ENCODE peak calls at places on chromosomes 16 and 17, in eight cellular contexts. L, Z, G, X, O, E, V and U are unnamed samples.

GRCh38 chr16:81263470-81264200 is 25.1 kb downstream of the BCO1 start:
- DNase-seq in L (no peak), Z (peak; percentile 37), G (no peak), X (no peak), O (no peak), E (peak; percentile 25), V (peak; percentile 50), U (no peak)

GRCh38 chr16:11310997-11311561 is 29.9 kb upstream of the PRM1 start:
- DNase-seq in L (no peak), Z (no peak), G (no peak), X (no peak), O (no peak), E (no peak), V (no peak), U (no peak)

GRCh38 chr17:17025621-17026020 is 16.6 kb upstream of the MPRIP start:
- DNase-seq in L (no peak), Z (no peak), G (no peak), X (no peak), O (no peak), E (no peak), V (no peak), U (no peak)

GRCh38 chr17:54544239-54544638 is 356.4 kb upstream of the TOM1L1 start:
- DNase-seq in L (no peak), Z (no peak), G (no peak), X (no peak), O (no peak), E (peak; percentile 78), V (no peak), U (no peak)

GRCh38 chr17:792277-792676 is 10.1 kb downstream of the MRM3 start:
- DNase-seq in L (no peak), Z (no peak), G (no peak), X (no peak), O (no peak), E (peak; percentile 59), V (peak; percentile 32), U (peak; percentile 7)

GRCh38 chr16:78292726-78293380 is 193.4 kb downstream of the WWOX start:
- DNase-seq in L (no peak), Z (no peak), G (no peak), X (no peak), O (no peak), E (no peak), V (no peak), U (peak; percentile 75)

GRCh38 chr17:28038802-28039600 is 3.5 kb upstream of the NLK start:
- DNase-seq in L (no peak), Z (no peak), G (no peak), X (no peak), O (no peak), E (no peak), V (no peak), U (no peak)

GRCh38 chr16:22191966-22192260 is 14.2 kb upstream of the EEF2K start:
- DNase-seq in L (no peak), Z (peak; percentile 54), G (no peak), X (no peak), O (no peak), E (no peak), V (peak; percentile 26), U (peak; percentile 28)

GRCh38 chr17:41863074-41863843 is 2.0 kb downstream of the KLHL11 start:
- DNase-seq in L (no peak), Z (no peak), G (no peak), X (no peak), O (no peak), E (no peak), V (no peak), U (no peak)

GRCh38 chr17:69672924-69673323 is 258.4 kb downstream of the MAP2K6 start:
- DNase-seq in L (no peak), Z (no peak), G (no peak), X (no peak), O (peak; percentile 8), E (peak; percentile 54), V (peak; percentile 79), U (peak; percentile 55)

GRCh38 chr16:3625911-3626732 is 14.7 kb upstream of the SLX4 start:
- DNase-seq in L (no peak), Z (no peak), G (no peak), X (no peak), O (no peak), E (no peak), V (no peak), U (no peak)

GRCh38 chr16:2671741-2672140 is 10.6 kb upstream of the KCTD5 start:
- DNase-seq in L (no peak), Z (no peak), G (no peak), X (no peak), O (no peak), E (no peak), V (no peak), U (no peak)